ENCODE peak calls at places on chromosomes 13 and 19, in four cellular contexts. One of them, this sample, is unnamed.

GRCh38 chr13:41603917-41604316 is 146.6 kb downstream of the RGCC start:
- DNase-seq in mammary epithelial cell: peak; percentile 89
- DNase-seq in neural progenitor cell: no peak
- DNase-seq in PC-3: peak; percentile 92
- DNase-seq in this sample: peak; percentile 61

GRCh38 chr13:93729383-93729782 is 502.8 kb downstream of the GPC6 start:
- DNase-seq in PC-3: peak; percentile 22
- DNase-seq in neural progenitor cell: no peak
- DNase-seq in mammary epithelial cell: no peak
- DNase-seq in this sample: no peak

GRCh38 chr19:13920940-13921744 is 15.1 kb downstream of the CC2D1A start:
- DNase-seq in mammary epithelial cell: peak; percentile 51
- DNase-seq in PC-3: peak; percentile 60
- DNase-seq in neural progenitor cell: peak; percentile 50
- DNase-seq in this sample: peak; percentile 41

GRCh38 chr13:113862766-113863510 is 938 bp downstream of the GAS6 start:
- DNase-seq in PC-3: no peak
- DNase-seq in mammary epithelial cell: no peak
- DNase-seq in neural progenitor cell: peak; percentile 72
- DNase-seq in this sample: peak; percentile 36

GRCh38 chr13:92500192-92500591 is 726.4 kb upstream of the GPC6 start:
- DNase-seq in mammary epithelial cell: no peak
- DNase-seq in neural progenitor cell: peak; percentile 51
- DNase-seq in PC-3: no peak
- DNase-seq in this sample: no peak

GRCh38 chr13:43544011-43544410 is 242.8 kb downstream of the ENOX1 start:
- DNase-seq in neural progenitor cell: no peak
- DNase-seq in mammary epithelial cell: peak; percentile 58
- DNase-seq in PC-3: peak; percentile 68
- DNase-seq in this sample: peak; percentile 50

GRCh38 chr13:93794197-93794885 is 567.7 kb downstream of the GPC6 start:
- DNase-seq in mammary epithelial cell: no peak
- DNase-seq in neural progenitor cell: no peak
- DNase-seq in PC-3: no peak
- DNase-seq in this sample: no peak

GRCh38 chr19:33397536-33398360 is 24.2 kb downstream of the CEBPG start:
- DNase-seq in neural progenitor cell: peak; percentile 66
- DNase-seq in mammary epithelial cell: no peak
- DNase-seq in PC-3: no peak
- DNase-seq in this sample: no peak

GRCh38 chr19:49533551-49534488 is 6.0 kb downstream of the RCN3 start:
- DNase-seq in neural progenitor cell: peak; percentile 84
- DNase-seq in mammary epithelial cell: peak; percentile 67
- DNase-seq in PC-3: peak; percentile 68
- DNase-seq in this sample: no peak

GRCh38 chr19:50401505-50402450 is 17.0 kb upstream of the SPIB start:
- DNase-seq in neural progenitor cell: no peak
- DNase-seq in mammary epithelial cell: no peak
- DNase-seq in PC-3: no peak
- DNase-seq in this sample: no peak

GRCh38 chr13:84431646-84432045 is 549.4 kb upstream of the SLITRK1 start:
- DNase-seq in mammary epithelial cell: peak; percentile 10
- DNase-seq in neural progenitor cell: no peak
- DNase-seq in PC-3: no peak
- DNase-seq in this sample: peak; percentile 81

GRCh38 chr13:98853791-98854191 is 101.3 kb upstream of the SLC15A1 start:
- DNase-seq in mammary epithelial cell: peak; percentile 43
- DNase-seq in neural progenitor cell: no peak
- DNase-seq in PC-3: no peak
- DNase-seq in this sample: peak; percentile 59

GRCh38 chr19:38697197-38697596 is 47.1 kb downstream of the CAPN12 start:
- DNase-seq in PC-3: no peak
- DNase-seq in neural progenitor cell: no peak
- DNase-seq in mammary epithelial cell: peak; percentile 58
- DNase-seq in this sample: no peak
- H3K4me1 ChIP-seq in PC-3: peaks cover 32% of the 10 kb centered on the region
- H3K4me1 ChIP-seq in neural progenitor cell: peaks cover 37% of the 10 kb centered on the region
- H3K4me1 ChIP-seq in mammary epithelial cell: peaks cover 87% of the 10 kb centered on the region
- H3K4me1 ChIP-seq in this sample: peaks cover 43% of the 10 kb centered on the region

GRCh38 chr19:12623361-12624031 is 12.8 kb downstream of the ZNF791 start:
- DNase-seq in PC-3: peak; percentile 30
- DNase-seq in neural progenitor cell: no peak
- DNase-seq in mammary epithelial cell: no peak
- DNase-seq in this sample: peak; percentile 16

DNA sequence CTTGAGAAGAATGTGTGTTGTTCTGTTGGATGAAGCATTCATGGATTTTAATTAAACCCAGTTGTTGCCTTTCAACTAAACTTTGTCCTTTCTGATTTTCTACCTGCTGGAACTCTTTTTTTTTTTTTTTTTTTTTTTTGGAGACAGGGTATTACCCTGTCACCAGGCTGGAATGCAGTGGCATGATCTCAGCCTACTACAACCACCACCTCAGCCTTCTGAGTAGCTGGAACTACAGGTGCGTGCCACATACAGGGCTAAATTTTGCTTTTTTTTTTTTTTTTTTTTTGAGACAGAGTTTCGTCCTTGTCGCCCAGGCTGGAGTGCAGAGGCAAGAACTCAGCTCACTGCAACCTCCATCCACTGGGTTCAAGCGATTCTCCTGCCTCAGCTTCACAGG is 6.9 kb downstream of the ZNF791 start:
- DNase-seq in mammary epithelial cell: no peak
- DNase-seq in PC-3: no peak
- DNase-seq in neural progenitor cell: no peak
- DNase-seq in this sample: no peak
- H3K27me3 ChIP-seq in mammary epithelial cell: no peaks in the 10 kb centered on the region
- H3K27me3 ChIP-seq in PC-3: no peaks in the 10 kb centered on the region
- H3K27me3 ChIP-seq in neural progenitor cell: no peaks in the 10 kb centered on the region
- H3K27me3 ChIP-seq in this sample: no peaks in the 10 kb centered on the region

DNA sequence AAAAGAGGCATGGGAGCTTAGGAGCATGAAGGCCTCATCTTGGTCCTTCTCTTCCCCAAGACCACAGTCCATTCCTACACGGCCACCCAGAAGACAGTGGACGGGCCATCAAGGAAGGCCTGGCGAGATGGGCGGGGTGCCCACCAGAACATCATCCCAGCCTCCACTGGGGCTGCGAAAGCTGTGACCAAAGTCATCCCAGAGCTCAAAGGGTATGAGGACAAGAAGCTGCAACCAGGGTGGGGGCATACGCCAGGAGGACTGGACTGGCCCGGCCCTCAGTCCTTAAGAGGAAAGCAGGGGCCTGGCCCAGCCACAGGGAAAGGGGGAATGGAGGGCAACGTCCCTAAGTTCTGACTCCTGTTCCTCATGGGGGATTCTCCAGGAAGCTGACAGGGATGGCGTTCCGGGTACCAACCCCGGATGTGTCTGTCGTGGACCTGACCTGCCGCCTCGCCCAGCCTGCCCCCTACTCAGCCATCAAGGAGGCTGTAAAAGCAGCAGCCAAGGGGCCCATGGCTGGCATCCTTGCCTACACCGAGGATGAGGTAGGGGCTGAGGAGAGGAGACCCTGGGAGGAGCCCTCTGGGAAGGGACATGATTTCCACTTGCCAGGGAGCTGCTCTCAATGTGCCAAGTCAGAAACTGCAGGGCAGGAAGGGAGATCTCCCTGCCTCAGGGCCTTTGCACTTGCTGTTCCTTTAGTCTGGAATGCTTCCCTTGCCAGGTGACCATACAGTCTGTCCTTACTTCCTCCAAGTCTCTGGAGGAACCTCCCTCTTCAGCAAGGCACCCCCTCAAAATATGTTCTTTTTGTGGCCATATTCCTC is 1.9 kb upstream of the TMEM147 start:
- DNase-seq in mammary epithelial cell: no peak
- DNase-seq in PC-3: no peak
- DNase-seq in neural progenitor cell: no peak
- DNase-seq in this sample: no peak
- H3K4me2 ChIP-seq in mammary epithelial cell: no peak overlapping the region
- H3K4me2 ChIP-seq in PC-3: peak overlapping the region; percentile 90
- H3K4me2 ChIP-seq in neural progenitor cell: peak overlapping the region; percentile 96
- H3K4me2 ChIP-seq in this sample: peak overlapping the region; percentile 98

DNA sequence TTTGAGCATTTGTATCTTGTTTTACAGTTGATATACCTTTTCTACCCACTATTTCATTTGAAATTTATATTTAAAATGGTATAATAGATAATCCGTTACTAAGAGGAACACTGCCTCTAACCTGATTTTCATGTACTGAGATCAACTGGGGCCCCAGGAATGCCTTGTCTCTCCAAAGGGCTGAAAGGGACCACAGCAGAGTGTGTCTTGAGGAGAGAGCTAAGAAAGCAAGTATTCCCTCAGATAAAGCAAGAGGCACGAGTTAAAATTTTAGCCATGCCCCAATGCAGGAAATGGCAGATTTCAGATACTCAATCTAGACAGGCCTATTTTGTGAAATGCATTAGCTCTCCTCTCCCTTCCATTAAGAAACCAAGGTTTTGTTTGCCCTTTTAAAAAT is 10.7 kb downstream of the UQCRFS1 start:
- DNase-seq in mammary epithelial cell: no peak
- DNase-seq in PC-3: no peak
- DNase-seq in neural progenitor cell: no peak
- DNase-seq in this sample: no peak
- H3K4me1 ChIP-seq in mammary epithelial cell: no peaks in the 10 kb centered on the region
- H3K4me1 ChIP-seq in PC-3: no peaks in the 10 kb centered on the region
- H3K4me1 ChIP-seq in neural progenitor cell: peaks cover 8% of the 10 kb centered on the region
- H3K4me1 ChIP-seq in this sample: no peaks in the 10 kb centered on the region

DNA sequence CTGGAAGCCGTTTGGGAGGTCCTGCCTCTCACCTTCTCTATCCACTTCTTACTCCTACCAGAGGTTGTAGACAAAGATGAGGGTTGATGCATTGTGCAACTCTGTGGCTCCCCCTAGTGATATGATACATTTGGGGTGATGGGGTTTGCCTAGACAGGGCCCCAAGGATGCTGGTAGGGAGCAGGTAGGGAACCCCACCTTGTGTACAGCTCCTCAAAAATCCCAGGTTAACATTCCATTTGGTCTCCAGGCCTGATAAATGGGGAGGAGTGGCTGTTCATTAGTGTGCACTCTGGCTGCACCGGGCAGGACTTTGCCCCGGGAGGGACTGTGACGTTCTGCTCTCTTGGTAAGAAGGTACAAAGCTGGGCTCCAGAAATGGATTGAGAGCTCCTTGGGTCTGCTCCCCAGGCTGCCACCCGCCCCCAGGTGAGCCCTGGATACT is 19.2 kb downstream of the SIGLEC8 start:
- DNase-seq in PC-3: peak; percentile 46
- DNase-seq in neural progenitor cell: peak; percentile 26
- DNase-seq in mammary epithelial cell: peak; percentile 18
- DNase-seq in this sample: no peak
- H3K27me3 ChIP-seq in PC-3: peaks cover 72% of the 10 kb centered on the region
- H3K27me3 ChIP-seq in neural progenitor cell: no peaks in the 10 kb centered on the region
- H3K27me3 ChIP-seq in mammary epithelial cell: no peaks in the 10 kb centered on the region
- H3K27me3 ChIP-seq in this sample: no peaks in the 10 kb centered on the region

GRCh38 chr19:53772943-53773342 is 51.2 kb downstream of the NLRP12 start:
- DNase-seq in neural progenitor cell: peak; percentile 81
- DNase-seq in PC-3: peak; percentile 87
- DNase-seq in mammary epithelial cell: peak; percentile 38
- DNase-seq in this sample: peak; percentile 40
- H3K4me2 ChIP-seq in neural progenitor cell: no peak overlapping the region
- H3K4me2 ChIP-seq in PC-3: peak overlapping the region; percentile 41
- H3K4me2 ChIP-seq in mammary epithelial cell: no peak overlapping the region
- H3K4me2 ChIP-seq in this sample: no peak overlapping the region